ENCODE peak calls at places on chromosomes 7 and 10, in four cellular contexts. One of them, this sample, is unnamed.

GRCh38 chr10:60042262-60042661 is 135.9 kb upstream of the CCDC6 start:
- DNase-seq in Daoy: no peak
- DNase-seq in T-helper 9 cell: no peak
- DNase-seq in AG20443: no peak
- DNase-seq in this sample: no peak

GRCh38 chr10:13414855-13415254 is 66.8 kb upstream of the SEPHS1 start:
- DNase-seq in AG20443: peak
- DNase-seq in T-helper 9 cell: no peak
- DNase-seq in Daoy: no peak
- DNase-seq in this sample: no peak

GRCh38 chr10:110336111-110336721 is 31.5 kb upstream of the SMNDC1 start:
- DNase-seq in T-helper 9 cell: no peak
- DNase-seq in AG20443: peak
- DNase-seq in Daoy: peak
- DNase-seq in this sample: no peak

GRCh38 chr10:70461397-70462348 is 16.9 kb upstream of the PALD1 start:
- DNase-seq in Daoy: peak
- DNase-seq in T-helper 9 cell: peak
- DNase-seq in AG20443: peak
- DNase-seq in this sample: peak

GRCh38 chr10:63976538-63976937 is 455.3 kb downstream of the REEP3 start:
- DNase-seq in AG20443: peak
- DNase-seq in T-helper 9 cell: no peak
- DNase-seq in Daoy: no peak
- DNase-seq in this sample: peak

GRCh38 chr7:75631711-75632110 is 107.0 kb downstream of the HIP1 start:
- DNase-seq in T-helper 9 cell: no peak
- DNase-seq in Daoy: no peak
- DNase-seq in AG20443: no peak
- DNase-seq in this sample: no peak

GRCh38 chr7:158958618-158959017 is 102.3 kb downstream of the DYNC2I1 start:
- DNase-seq in Daoy: no peak
- DNase-seq in T-helper 9 cell: no peak
- DNase-seq in AG20443: no peak
- DNase-seq in this sample: no peak

GRCh38 chr7:110595694-110596093 is 495.2 kb upstream of the LRRN3 start:
- DNase-seq in AG20443: no peak
- DNase-seq in T-helper 9 cell: no peak
- DNase-seq in Daoy: no peak
- DNase-seq in this sample: no peak

GRCh38 chr7:32957326-32958045 is at the start of gene FKBP9:
- DNase-seq in AG20443: peak
- DNase-seq in Daoy: peak
- DNase-seq in T-helper 9 cell: no peak
- DNase-seq in this sample: no peak

GRCh38 chr7:21616796-21617436 is 74.1 kb downstream of the DNAH11 start:
- DNase-seq in T-helper 9 cell: no peak
- DNase-seq in AG20443: peak
- DNase-seq in Daoy: peak
- DNase-seq in this sample: no peak

GRCh38 chr10:62185914-62186692 is 82.5 kb downstream of the RTKN2 start:
- DNase-seq in T-helper 9 cell: no peak
- DNase-seq in AG20443: no peak
- DNase-seq in Daoy: no peak
- DNase-seq in this sample: no peak

GRCh38 chr7:75946207-75946855 is 31.4 kb downstream of the POR start:
- DNase-seq in AG20443: no peak
- DNase-seq in T-helper 9 cell: no peak
- DNase-seq in Daoy: no peak
- DNase-seq in this sample: no peak

GRCh38 chr7:133919810-133920209 is 207.3 kb upstream of the LRGUK start:
- DNase-seq in Daoy: no peak
- DNase-seq in T-helper 9 cell: no peak
- DNase-seq in AG20443: no peak
- DNase-seq in this sample: no peak

GRCh38 chr7:109926738-109927137 is 1164.2 kb upstream of the LRRN3 start:
- DNase-seq in Daoy: no peak
- DNase-seq in T-helper 9 cell: no peak
- DNase-seq in AG20443: no peak
- DNase-seq in this sample: no peak

GRCh38 chr10:35533565-35533964 is 71.6 kb upstream of the GJD4 start:
- DNase-seq in T-helper 9 cell: no peak
- DNase-seq in AG20443: no peak
- DNase-seq in Daoy: no peak
- DNase-seq in this sample: no peak

GRCh38 chr7:45524373-45524913 is 49.7 kb upstream of the ADCY1 start:
- DNase-seq in T-helper 9 cell: no peak
- DNase-seq in AG20443: no peak
- DNase-seq in Daoy: no peak
- DNase-seq in this sample: no peak

GRCh38 chr10:126926568-126926967 is 21.3 kb downstream of the DOCK1 start:
- DNase-seq in T-helper 9 cell: no peak
- DNase-seq in Daoy: no peak
- DNase-seq in AG20443: no peak
- DNase-seq in this sample: no peak

GRCh38 chr7:1669486-1669951 is 558 bp upstream of the ELFN1 start:
- DNase-seq in Daoy: peak
- DNase-seq in AG20443: no peak
- DNase-seq in T-helper 9 cell: no peak
- DNase-seq in this sample: no peak

GRCh38 chr10:48604408-48605263 is at the start of gene ARHGAP22:
- DNase-seq in Daoy: peak
- DNase-seq in AG20443: peak
- DNase-seq in T-helper 9 cell: no peak
- DNase-seq in this sample: no peak

GRCh38 chr7:130554481-130554880 is 62.6 kb downstream of the MEST start:
- DNase-seq in T-helper 9 cell: no peak
- DNase-seq in Daoy: no peak
- DNase-seq in AG20443: no peak
- DNase-seq in this sample: no peak

GRCh38 chr7:132430041-132430440 is 146.2 kb downstream of the PLXNA4 start:
- DNase-seq in AG20443: no peak
- DNase-seq in T-helper 9 cell: no peak
- DNase-seq in Daoy: no peak
- DNase-seq in this sample: no peak

GRCh38 chr7:44849277-44850210 is 1.7 kb upstream of the H2AZ2 start:
- DNase-seq in T-helper 9 cell: no peak
- DNase-seq in Daoy: peak
- DNase-seq in AG20443: no peak
- DNase-seq in this sample: no peak

GRCh38 chr7:19670806-19671205 is 38.0 kb downstream of the POLR1F start:
- DNase-seq in AG20443: no peak
- DNase-seq in Daoy: no peak
- DNase-seq in T-helper 9 cell: no peak
- DNase-seq in this sample: no peak

GRCh38 chr10:68924593-68924992 is 23.5 kb downstream of the DDX50 start:
- DNase-seq in AG20443: no peak
- DNase-seq in Daoy: no peak
- DNase-seq in T-helper 9 cell: no peak
- DNase-seq in this sample: no peak

GRCh38 chr7:130149575-130150139 is 55.5 kb downstream of the TMEM209 start:
- DNase-seq in AG20443: no peak
- DNase-seq in Daoy: no peak
- DNase-seq in T-helper 9 cell: no peak
- DNase-seq in this sample: peak

GRCh38 chr10:129788211-129788610 is 175.9 kb downstream of the EBF3 start:
- DNase-seq in T-helper 9 cell: no peak
- DNase-seq in AG20443: no peak
- DNase-seq in Daoy: no peak
- DNase-seq in this sample: no peak

GRCh38 chr7:38950309-38950708 is 27.4 kb upstream of the POU6F2 start:
- DNase-seq in Daoy: peak
- DNase-seq in AG20443: no peak
- DNase-seq in T-helper 9 cell: no peak
- DNase-seq in this sample: no peak

GRCh38 chr10:1465993-1466764 is 271.1 kb downstream of the ADARB2 start:
- DNase-seq in T-helper 9 cell: no peak
- DNase-seq in Daoy: no peak
- DNase-seq in AG20443: no peak
- DNase-seq in this sample: no peak

GRCh38 chr7:1732072-1732471 is 62.0 kb downstream of the ELFN1 start:
- DNase-seq in T-helper 9 cell: no peak
- DNase-seq in Daoy: no peak
- DNase-seq in AG20443: no peak
- DNase-seq in this sample: no peak

GRCh38 chr10:17278607-17279240 is 50.7 kb downstream of the VIM start:
- DNase-seq in T-helper 9 cell: no peak
- DNase-seq in Daoy: no peak
- DNase-seq in AG20443: no peak
- DNase-seq in this sample: no peak

GRCh38 chr7:787332-788240 is 44.7 kb upstream of the SUN1 start:
- DNase-seq in Daoy: no peak
- DNase-seq in AG20443: no peak
- DNase-seq in T-helper 9 cell: no peak
- DNase-seq in this sample: no peak

GRCh38 chr10:43204394-43204942 is 62.4 kb downstream of the RASGEF1A start:
- DNase-seq in T-helper 9 cell: no peak
- DNase-seq in AG20443: no peak
- DNase-seq in Daoy: no peak
- DNase-seq in this sample: no peak

GRCh38 chr10:95628786-95629185 is 27.7 kb downstream of the ALDH18A1 start:
- DNase-seq in AG20443: no peak
- DNase-seq in Daoy: no peak
- DNase-seq in T-helper 9 cell: no peak
- DNase-seq in this sample: no peak

This sample was measured in memory B cell.